ENCODE peak calls at places on chromosomes 1 and 21, in four cellular contexts. I is astrocyte of the cerebellum, G is GM13977, Z is NCI-H226. A is an unnamed sample.

GRCh38 chr1:111436726-111437125 is 9.2 kb upstream of the OVGP1 start:
- DNase-seq in I (no peak), G (no peak), Z (no peak), A (peak)

GRCh38 chr1:175150596-175151319 is 41.8 kb downstream of the KIAA0040 start:
- DNase-seq in I (no peak), G (no peak), Z (peak), A (no peak)

GRCh38 chr1:17624540-17625256 is 85.2 kb downstream of the ARHGEF10L start:
- DNase-seq in I (peak), G (no peak), Z (peak), A (no peak)

GRCh38 chr1:24742090-24742938 is 2.9 kb upstream of the CLIC4 start:
- DNase-seq in I (no peak), G (peak), Z (peak), A (no peak)

GRCh38 chr1:151934048-151934493 is 24.8 kb upstream of the THEM4 start:
- DNase-seq in I (no peak), G (peak), Z (peak), A (no peak)

GRCh38 chr1:117540532-117540931 is 65.3 kb upstream of the TENT5C start:
- DNase-seq in I (no peak), G (no peak), Z (no peak), A (no peak)

GRCh38 chr1:2934642-2935081 is 86.6 kb upstream of the ACTRT2 start:
- DNase-seq in I (no peak), G (no peak), Z (no peak), A (no peak)

GRCh38 chr1:228400692-228401454 is 5.8 kb downstream of the TRIM11 start:
- DNase-seq in I (no peak), G (no peak), Z (no peak), A (no peak)

GRCh38 chr1:214514032-214514818 is 37.2 kb downstream of the PTPN14 start:
- DNase-seq in I (peak), G (no peak), Z (no peak), A (no peak)

GRCh38 chr1:204103121-204103741 is 30.3 kb downstream of the SOX13 start:
- DNase-seq in I (no peak), G (no peak), Z (peak), A (no peak)

GRCh38 chr1:205346956-205347574 is 9.7 kb downstream of the KLHDC8A start:
- DNase-seq in I (no peak), G (no peak), Z (peak), A (no peak)

GRCh38 chr1:172674831-172675613 is 16.1 kb downstream of the FASLG start:
- DNase-seq in I (no peak), G (no peak), Z (no peak), A (no peak)

GRCh38 chr21:45456836-45457160 is 51.8 kb downstream of the COL18A1 start:
- DNase-seq in I (no peak), G (no peak), Z (no peak), A (no peak)

GRCh38 chr21:28944296-28944695 is 48.4 kb downstream of the LTN1 start:
- DNase-seq in I (no peak), G (no peak), Z (no peak), A (no peak)

GRCh38 chr1:27597036-27597435 is 6.9 kb downstream of the AHDC1 start:
- DNase-seq in I (no peak), G (no peak), Z (no peak), A (no peak)

GRCh38 chr1:77536813-77537212 is 145.6 kb downstream of the ZZZ3 start:
- DNase-seq in I (peak), G (no peak), Z (peak), A (peak)

GRCh38 chr1:183306317-183307042 is 111.7 kb downstream of the NMNAT2 start:
- DNase-seq in I (no peak), G (no peak), Z (no peak), A (no peak)

GRCh38 chr1:38527373-38527966 is 332.1 kb downstream of the RRAGC start:
- DNase-seq in I (no peak), G (peak), Z (no peak), A (no peak)

GRCh38 chr1:160177667-160178066 is 12.7 kb upstream of the CASQ1 start:
- DNase-seq in I (no peak), G (no peak), Z (no peak), A (no peak)

GRCh38 chr1:204313675-204314074 is 46.1 kb downstream of the PLEKHA6 start:
- DNase-seq in I (no peak), G (no peak), Z (no peak), A (no peak)

GRCh38 chr21:44612669-44613229 is 870 bp downstream of the KRTAP10-8 start:
- DNase-seq in I (no peak), G (no peak), Z (no peak), A (no peak)

GRCh38 chr21:38277501-38278111 is 20.8 kb downstream of the KCNJ15 start:
- DNase-seq in I (peak), G (no peak), Z (peak), A (peak)

GRCh38 chr1:233707153-233707905 is 93.4 kb downstream of the KCNK1 start:
- DNase-seq in I (no peak), G (no peak), Z (peak), A (peak)

GRCh38 chr1:2258122-2258812 is 30.1 kb downstream of the SKI start:
- DNase-seq in I (no peak), G (no peak), Z (no peak), A (no peak)

GRCh38 chr1:158002630-158003408 is 9.4 kb downstream of the KIRREL1 start:
- DNase-seq in I (no peak), G (no peak), Z (peak), A (peak)

GRCh38 chr21:34200288-34200905 is 127.0 kb downstream of the MRPS6 start:
- DNase-seq in I (no peak), G (no peak), Z (no peak), A (no peak)

GRCh38 chr1:83998205-83998598 is 730 bp downstream of the TTLL7 start:
- DNase-seq in I (no peak), G (no peak), Z (no peak), A (no peak)

GRCh38 chr1:161133220-161133740 is 813 bp upstream of the DEDD start:
- DNase-seq in I (no peak), G (no peak), Z (no peak), A (no peak)

GRCh38 chr1:100308777-100309176 is 42.8 kb downstream of the RTCA start:
- DNase-seq in I (no peak), G (no peak), Z (no peak), A (no peak)

GRCh38 chr1:40760984-40761383 is 22.6 kb upstream of the KCNQ4 start:
- DNase-seq in I (no peak), G (no peak), Z (peak), A (no peak)

GRCh38 chr1:229344937-229345684 is 2.3 kb upstream of the CCSAP start:
- DNase-seq in I (no peak), G (no peak), Z (peak), A (no peak)

GRCh38 chr1:229945795-229946194 is 121.2 kb upstream of the GALNT2 start:
- DNase-seq in I (no peak), G (no peak), Z (no peak), A (no peak)

GRCh38 chr1:233293556-233294446 is 1.7 kb downstream of the PCNX2 start:
- DNase-seq in I (no peak), G (no peak), Z (no peak), A (no peak)

GRCh38 chr1:92797961-92798360 is 13.1 kb upstream of the EVI5 start:
- DNase-seq in I (no peak), G (no peak), Z (no peak), A (no peak)

A was measured in HFF-Myc.